ENCODE peak calls at places on chromosomes 7 and 10, in four cellular contexts. H is psoas muscle, A is BJ, G is lower lobe of right lung. K is an unnamed sample.

GRCh38 chr10:22339761-22340361 is 5.4 kb upstream of the SPAG6 start:
- DNase-seq in H (no peak), A (no peak), G (no peak), K (peak)

GRCh38 chr7:155986497-155987160 is 174.4 kb upstream of the SHH start:
- DNase-seq in H (no peak), A (no peak), G (no peak), K (no peak)

GRCh38 chr7:67100956-67101361 is 104.3 kb downstream of the TYW1 start:
- DNase-seq in H (no peak), A (no peak), G (no peak), K (no peak)

GRCh38 chr7:30932562-30932961 is 20.9 kb downstream of the AQP1 start:
- DNase-seq in H (no peak), A (no peak), G (peak), K (no peak)

GRCh38 chr10:97676770-97677581 is 10.1 kb downstream of the AVPI1 start:
- DNase-seq in H (no peak), A (no peak), G (no peak), K (peak)

GRCh38 chr10:87079106-87079836 is 15.4 kb downstream of the GLUD1 start:
- DNase-seq in H (no peak), A (no peak), G (no peak), K (no peak)

GRCh38 chr10:5076615-5077014 is 17.6 kb upstream of the AKR1C3 start:
- DNase-seq in H (no peak), A (no peak), G (no peak), K (no peak)

GRCh38 chr10:76082956-76083355 is 651.5 kb downstream of the LRMDA start:
- DNase-seq in H (no peak), A (no peak), G (no peak), K (peak)

GRCh38 chr10:22315455-22316285 is 518 bp upstream of the COMMD3 start:
- DNase-seq in H (no peak), A (no peak), G (no peak), K (no peak)

GRCh38 chr10:114956466-114956865 is 18.5 kb downstream of the TRUB1 start:
- DNase-seq in H (no peak), A (no peak), G (no peak), K (no peak)

GRCh38 chr7:27051451-27051850 is 44.3 kb downstream of the HOXA1 start:
- DNase-seq in H (no peak), A (no peak), G (no peak), K (no peak)

GRCh38 chr7:27314111-27314510 is 71.5 kb downstream of the EVX1 start:
- DNase-seq in H (no peak), A (no peak), G (no peak), K (peak)

GRCh38 chr7:139231513-139232376 is 708 bp downstream of the UBN2 start:
- DNase-seq in H (peak), A (no peak), G (peak), K (no peak)

GRCh38 chr7:132394283-132395003 is 181.8 kb downstream of the PLXNA4 start:
- DNase-seq in H (no peak), A (no peak), G (no peak), K (no peak)

GRCh38 chr10:125124114-125124486 is 36.3 kb downstream of the CTBP2 start:
- DNase-seq in H (no peak), A (no peak), G (no peak), K (no peak)

GRCh38 chr10:131742371-131743000 is 158.3 kb upstream of the PPP2R2D start:
- DNase-seq in H (peak), A (no peak), G (no peak), K (no peak)

GRCh38 chr7:77537595-77538185 is 595 bp downstream of the PTPN12 start:
- DNase-seq in H (peak), A (no peak), G (peak), K (peak)

GRCh38 chr10:49362596-49363260 is 33.2 kb downstream of the DRGX start:
- DNase-seq in H (no peak), A (no peak), G (no peak), K (no peak)

GRCh38 chr7:26143298-26144044 is 8.5 kb upstream of the NFE2L3 start:
- DNase-seq in H (no peak), A (no peak), G (no peak), K (peak)

GRCh38 chr10:123143162-123143824 is 4.6 kb upstream of the HMX2 start:
- DNase-seq in H (no peak), A (no peak), G (no peak), K (no peak)

GRCh38 chr10:51297438-51297837 is 223.2 kb downstream of the PRKG1 start:
- DNase-seq in H (no peak), A (no peak), G (no peak), K (peak)

GRCh38 chr7:45644237-45644636 is 70.1 kb downstream of the ADCY1 start:
- DNase-seq in H (no peak), A (no peak), G (no peak), K (no peak)

GRCh38 chr7:95800787-95801186 is 28.4 kb downstream of the DYNC1I1 start:
- DNase-seq in H (no peak), A (no peak), G (no peak), K (no peak)

GRCh38 chr7:128168667-128169210 is 72.3 kb upstream of the LEP start:
- DNase-seq in H (no peak), A (no peak), G (no peak), K (no peak)

GRCh38 chr7:91083855-91084644 is 180.2 kb upstream of the FZD1 start:
- DNase-seq in H (no peak), A (no peak), G (no peak), K (no peak)

GRCh38 chr7:157637216-157637954 is 300.6 kb downstream of the DNAJB6 start:
- DNase-seq in H (no peak), A (no peak), G (no peak), K (no peak)

GRCh38 chr10:17033529-17034250 is 95.9 kb downstream of the CUBN start:
- DNase-seq in H (no peak), A (no peak), G (no peak), K (no peak)

GRCh38 chr7:134919240-134919641 is 67.1 kb upstream of the AGBL3 start:
- DNase-seq in H (no peak), A (no peak), G (no peak), K (no peak)

GRCh38 chr7:116399808-116400207 is 99.7 kb upstream of the CAV2 start:
- DNase-seq in H (no peak), A (no peak), G (no peak), K (peak)

GRCh38 chr10:112851582-112851981 is 98.5 kb upstream of the TCF7L2 start:
- DNase-seq in H (no peak), A (no peak), G (no peak), K (no peak)

GRCh38 chr7:149874644-149875028 is 867 bp downstream of the ATP6V0E2 start:
- DNase-seq in H (no peak), A (no peak), G (no peak), K (no peak)
- H3K4me3 ChIP-seq in H (peak), A (no peak), G (peak), K (no peak)

DNA sequence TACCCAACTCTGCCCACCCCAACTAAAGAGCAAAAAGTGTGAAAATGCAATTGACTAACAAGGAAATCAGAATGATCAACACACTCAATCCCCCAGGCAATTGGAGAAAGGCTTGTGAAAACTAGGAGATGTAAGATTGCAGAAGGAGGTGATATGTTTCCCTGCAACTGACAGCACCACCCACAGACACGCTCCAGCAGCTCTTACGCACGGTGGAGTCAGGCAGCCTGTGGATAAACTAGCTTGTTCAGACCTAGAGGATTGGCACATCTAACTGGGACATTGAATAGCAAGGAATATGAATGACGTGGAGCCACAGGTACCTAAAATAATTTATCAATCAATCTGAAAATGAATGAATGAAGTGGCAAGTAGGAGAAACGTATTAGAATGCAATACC is 125.7 kb upstream of the MYO3A start:
- DNase-seq in H (no peak), A (no peak), G (no peak), K (no peak)
- TF ChIP-seq CTCF in H (no peak), A (no peak), G (no peak), K (no peak)

DNA sequence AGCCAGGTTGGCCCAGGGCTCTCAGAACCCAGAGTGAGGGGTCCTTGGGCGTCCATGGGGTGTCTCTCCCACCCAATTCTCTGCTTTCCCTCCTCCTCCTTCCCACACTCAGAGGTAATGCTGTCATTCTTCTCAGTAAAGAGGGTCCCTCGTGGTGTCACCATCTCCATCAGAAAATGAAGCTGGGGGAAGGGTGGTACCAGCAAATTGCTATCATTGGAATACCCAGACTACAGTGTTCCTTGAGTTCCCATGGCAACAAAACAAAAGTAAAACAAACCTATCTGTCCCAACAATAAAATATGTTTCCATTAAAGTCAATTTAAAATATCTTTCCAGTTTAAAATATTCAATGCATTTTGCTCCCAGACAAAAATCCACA is 181.9 kb downstream of the ARID5B start:
- DNase-seq in H (no peak), A (no peak), G (no peak), K (peak)
- H3K4me3 ChIP-seq in H (peak), A (no peak), G (peak), K (no peak)

GRCh38 chr10:70673929-70674559 is 1.7 kb downstream of the ADAMTS14 start:
- DNase-seq in H (no peak), A (no peak), G (no peak), K (no peak)
- TF ChIP-seq CTCF in H (no peak), A (no peak), G (no peak), K (no peak)

GRCh38 chr7:70727861-70728260 is 404.1 kb upstream of the GALNT17 start:
- DNase-seq in H (no peak), A (no peak), G (no peak), K (no peak)
- H3K4me3 ChIP-seq in H (no peak), A (no peak), G (no peak), K (no peak)

GRCh38 chr10:77756319-77757232 is 119.0 kb upstream of the KCNMA1 start:
- DNase-seq in H (no peak), A (no peak), G (no peak), K (peak)
- TF ChIP-seq CTCF in H (peak), A (peak), G (peak), K (peak)

GRCh38 chr7:17109017-17109416 is 189.4 kb upstream of the AHR start:
- DNase-seq in H (no peak), A (peak), G (no peak), K (peak)
- H3K4me3 ChIP-seq in H (no peak), A (no peak), G (no peak), K (no peak)

GRCh38 chr10:84366041-84366440 is 37.7 kb downstream of the CCSER2 start:
- DNase-seq in H (no peak), A (no peak), G (no peak), K (no peak)

GRCh38 chr10:84371944-84372343 is 43.6 kb downstream of the CCSER2 start:
- DNase-seq in H (no peak), A (no peak), G (no peak), K (no peak)

GRCh38 chr10:84367256-84367655 is 38.9 kb downstream of the CCSER2 start:
- DNase-seq in H (no peak), A (no peak), G (no peak), K (no peak)

GRCh38 chr10:84370268-84370667 is 41.9 kb downstream of the CCSER2 start:
- DNase-seq in H (no peak), A (no peak), G (no peak), K (peak)

GRCh38 chr10:84368828-84369227 is 40.4 kb downstream of the CCSER2 start:
- DNase-seq in H (no peak), A (no peak), G (no peak), K (no peak)
- TF ChIP-seq CTCF in H (no peak), A (no peak), G (no peak), K (no peak)

GRCh38 chr7:5397657-5398237 is 25.9 kb downstream of the TNRC18 start:
- DNase-seq in H (no peak), A (no peak), G (no peak), K (no peak)

GRCh38 chr7:5396999-5397656 is 26.5 kb downstream of the TNRC18 start:
- DNase-seq in H (peak), A (peak), G (peak), K (peak)

GRCh38 chr7:5394264-5395105 is 29.1 kb downstream of the TNRC18 start:
- DNase-seq in H (no peak), A (no peak), G (no peak), K (no peak)

GRCh38 chr7:5395246-5395645 is 28.4 kb downstream of the TNRC18 start:
- DNase-seq in H (no peak), A (no peak), G (no peak), K (no peak)

DNA sequence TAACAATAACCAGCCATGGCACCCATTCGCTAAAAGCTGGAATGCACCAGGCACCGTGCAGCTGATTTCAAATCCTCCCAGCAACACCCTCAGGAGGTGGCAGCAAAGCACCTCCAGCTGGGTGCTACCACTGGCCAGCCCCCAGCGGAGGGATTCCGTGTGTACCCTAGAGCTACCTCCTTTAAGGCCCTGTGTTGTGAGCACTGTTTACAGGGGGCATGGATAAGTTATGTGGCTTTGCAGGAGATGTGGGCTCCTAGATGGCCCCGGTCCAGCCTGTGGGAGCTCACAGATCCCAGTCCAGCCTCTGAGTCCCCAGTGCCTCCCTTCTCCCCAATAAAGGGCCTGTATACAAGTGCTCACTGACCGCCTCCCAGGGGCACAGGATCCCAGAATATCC is 27.1 kb downstream of the TNRC18 start:
- DNase-seq in H (no peak), A (no peak), G (peak), K (peak)
- H3K4me3 ChIP-seq in H (peak), A (peak), G (peak), K (peak)

K was measured in bronchial epithelial cell.